ENCODE peak calls at places on chromosomes 3 and 15, in five cellular contexts. F is dorsolateral prefrontal cortex, D is left ventricle myocardium inferior, W is esophagus squamous epithelium, O is Peyer's patch. I is an unnamed sample. For H3K27me3, the result is how much of the 10 kb centered on the place peaks cover.

GRCh38 chr15:68582236-68582635 is 3.4 kb downstream of the CORO2B start:
- DNase-seq in F (no peak), D (no peak), W (no peak), O (no peak), I (no peak)

GRCh38 chr15:40150163-40150925 is 10.5 kb upstream of the BUB1B start:
- DNase-seq in F (peak), D (no peak), W (no peak), O (no peak), I (peak)

GRCh38 chr15:75203908-75204263 is 2.2 kb downstream of the C15orf39 start:
- DNase-seq in F (no peak), D (no peak), W (no peak), O (no peak), I (no peak)

GRCh38 chr15:101148166-101148880 is 103.5 kb downstream of the CHSY1 start:
- DNase-seq in F (no peak), D (no peak), W (no peak), O (no peak), I (peak)

GRCh38 chr3:32046102-32046501 is 60.3 kb upstream of the GPD1L start:
- DNase-seq in F (no peak), D (no peak), W (no peak), O (no peak), I (no peak)

GRCh38 chr3:105598047-105598796 is 231.5 kb downstream of the ALCAM start:
- DNase-seq in F (no peak), D (no peak), W (no peak), O (no peak), I (no peak)

GRCh38 chr3:161484226-161484625 is 12.4 kb upstream of the OTOL1 start:
- DNase-seq in F (no peak), D (no peak), W (no peak), O (no peak), I (no peak)

GRCh38 chr3:141623732-141624131 is 114.4 kb upstream of the RNF7 start:
- DNase-seq in F (no peak), D (no peak), W (no peak), O (no peak), I (no peak)

GRCh38 chr3:64940949-64941348 is 253.1 kb upstream of the ADAMTS9 start:
- DNase-seq in F (no peak), D (no peak), W (no peak), O (no peak), I (no peak)

GRCh38 chr15:60582370-60583036 is 103.6 kb upstream of the ICE2 start:
- DNase-seq in F (no peak), D (no peak), W (no peak), O (no peak), I (no peak)

GRCh38 chr15:95131071-95131683 is 899.8 kb downstream of the MCTP2 start:
- DNase-seq in F (no peak), D (no peak), W (no peak), O (no peak), I (no peak)

GRCh38 chr3:19934098-19934566 is at the start of gene EFHB:
- DNase-seq in F (no peak), D (peak), W (no peak), O (no peak), I (peak)

GRCh38 chr15:76393614-76394013 is 57.0 kb downstream of the ISL2 start:
- DNase-seq in F (no peak), D (no peak), W (no peak), O (no peak), I (no peak)

GRCh38 chr15:32904448-32904847 is 186.6 kb downstream of the GREM1 start:
- DNase-seq in F (no peak), D (no peak), W (no peak), O (no peak), I (no peak)

GRCh38 chr3:161171113-161171512 is 50.0 kb upstream of the NMD3 start:
- DNase-seq in F (no peak), D (peak), W (no peak), O (no peak), I (no peak)

GRCh38 chr3:108086653-108087052 is 4.2 kb downstream of the CD47 start:
- DNase-seq in F (no peak), D (no peak), W (no peak), O (no peak), I (no peak)

GRCh38 chr3:147428396-147429153 is 19.4 kb downstream of the ZIC1 start:
- DNase-seq in F (no peak), D (no peak), W (no peak), O (no peak), I (no peak)

GRCh38 chr15:96409231-96410138 is 79.0 kb downstream of the NR2F2 start:
- DNase-seq in F (no peak), D (no peak), W (no peak), O (no peak), I (peak)

GRCh38 chr15:35206060-35206675 is 121.1 kb upstream of the NANOGP8 start:
- DNase-seq in F (no peak), D (no peak), W (no peak), O (no peak), I (no peak)

GRCh38 chr15:35047528-35047927 is 37.6 kb downstream of the NANOGP8 start:
- DNase-seq in F (no peak), D (no peak), W (no peak), O (no peak), I (no peak)

GRCh38 chr3:54146383-54147239 is 24.3 kb downstream of the CACNA2D3 start:
- DNase-seq in F (peak), D (peak), W (no peak), O (no peak), I (no peak)

GRCh38 chr3:99970198-99970597 is 144.1 kb downstream of the FILIP1L start:
- DNase-seq in F (no peak), D (no peak), W (no peak), O (no peak), I (no peak)

GRCh38 chr3:8619548-8619947 is 25.1 kb downstream of the SSUH2 start:
- DNase-seq in F (no peak), D (no peak), W (no peak), O (no peak), I (no peak)

GRCh38 chr3:46931631-46932441 is 44.7 kb downstream of the CCDC12 start:
- DNase-seq in F (no peak), D (peak), W (no peak), O (peak), I (no peak)

GRCh38 chr3:171457263-171458055 is 2.7 kb downstream of the TNIK start:
- DNase-seq in F (no peak), D (no peak), W (no peak), O (no peak), I (no peak)

GRCh38 chr3:71728632-71729342 is 3.6 kb upstream of the EIF4E3 start:
- DNase-seq in F (peak), D (no peak), W (no peak), O (no peak), I (no peak)

GRCh38 chr3:156010829-156011228 is 109.5 kb upstream of the KCNAB1 start:
- DNase-seq in F (peak), D (no peak), W (no peak), O (no peak), I (no peak)

GRCh38 chr15:48084759-48085420 is 35.9 kb upstream of the SLC24A5 start:
- DNase-seq in F (no peak), D (no peak), W (no peak), O (no peak), I (no peak)

GRCh38 chr3:41026394-41027177 is 172.7 kb upstream of the CTNNB1 start:
- DNase-seq in F (peak), D (peak), W (no peak), O (no peak), I (no peak)

GRCh38 chr3:100865442-100865841 is 127.8 kb downstream of the ABI3BP start:
- DNase-seq in F (no peak), D (no peak), W (no peak), O (no peak), I (no peak)

GRCh38 chr15:64426845-64427465 is 33.4 kb upstream of the ZNF609 start:
- DNase-seq in F (no peak), D (no peak), W (no peak), O (no peak), I (no peak)

GRCh38 chr3:123339302-123339701 is 109.6 kb downstream of the ADCY5 start:
- DNase-seq in F (no peak), D (peak), W (no peak), O (no peak), I (peak)
- H3K27ac ChIP-seq in F (no peak), D (peak), W (no peak), O (no peak), I (no peak)

GRCh38 chr15:52790166-52790708 is at the start of gene ONECUT1:
- DNase-seq in F (no peak), D (peak), W (no peak), O (no peak), I (no peak)

GRCh38 chr15:52791776-52792175 is 1.6 kb upstream of the ONECUT1 start:
- DNase-seq in F (no peak), D (no peak), W (no peak), O (no peak), I (no peak)

GRCh38 chr15:52789601-52790165 is 453 bp downstream of the ONECUT1 start:
- DNase-seq in F (no peak), D (no peak), W (no peak), O (no peak), I (no peak)

GRCh38 chr15:52789008-52789600 is 1.0 kb downstream of the ONECUT1 start:
- DNase-seq in F (no peak), D (no peak), W (no peak), O (no peak), I (peak)

DNA sequence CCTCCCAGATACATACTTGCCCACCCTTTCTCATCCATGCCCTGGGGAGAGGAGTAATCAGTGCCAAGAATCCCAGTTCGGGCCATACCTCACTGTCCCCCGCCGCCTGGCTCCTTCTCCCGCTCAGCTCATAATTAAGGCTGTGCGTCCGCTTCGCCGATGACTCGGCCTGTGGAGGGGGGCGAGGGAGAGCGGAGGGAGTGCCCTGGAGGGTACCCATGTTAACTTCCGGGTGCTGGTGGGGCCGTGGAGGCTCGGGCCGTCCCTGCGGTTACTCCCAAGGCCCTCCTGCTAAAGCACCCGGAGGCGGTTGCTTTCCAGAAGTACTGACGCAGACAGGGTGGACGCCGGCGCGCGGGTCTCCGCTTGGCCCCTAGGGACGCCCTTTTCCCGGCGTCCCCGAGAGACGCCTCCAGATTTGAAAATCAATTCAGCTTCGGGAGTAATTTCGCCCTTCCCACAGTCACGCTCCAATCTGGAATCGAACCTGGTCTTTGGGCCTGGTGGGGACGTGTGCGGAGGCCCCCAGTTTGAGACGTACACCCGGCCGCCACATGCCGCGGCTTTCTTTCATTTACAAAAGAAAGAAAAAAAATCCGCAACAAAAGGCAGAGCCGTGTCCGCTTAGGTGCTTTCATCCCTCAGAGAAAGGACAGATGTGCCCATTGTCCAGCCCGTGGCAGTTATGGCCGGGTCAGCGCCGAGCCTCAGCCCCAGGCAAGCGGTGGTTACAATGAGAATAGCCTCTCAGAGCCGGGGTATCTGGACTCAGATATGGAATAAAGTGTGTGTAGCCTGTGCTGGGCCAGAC is 1.0 kb upstream of the ONECUT1 start:
- DNase-seq in F (no peak), D (no peak), W (no peak), O (no peak), I (no peak)
- H3K27me3 ChIP-seq in F (half or more), D (half or more), W (half or more), O (half or more), I (half or more)

DNA sequence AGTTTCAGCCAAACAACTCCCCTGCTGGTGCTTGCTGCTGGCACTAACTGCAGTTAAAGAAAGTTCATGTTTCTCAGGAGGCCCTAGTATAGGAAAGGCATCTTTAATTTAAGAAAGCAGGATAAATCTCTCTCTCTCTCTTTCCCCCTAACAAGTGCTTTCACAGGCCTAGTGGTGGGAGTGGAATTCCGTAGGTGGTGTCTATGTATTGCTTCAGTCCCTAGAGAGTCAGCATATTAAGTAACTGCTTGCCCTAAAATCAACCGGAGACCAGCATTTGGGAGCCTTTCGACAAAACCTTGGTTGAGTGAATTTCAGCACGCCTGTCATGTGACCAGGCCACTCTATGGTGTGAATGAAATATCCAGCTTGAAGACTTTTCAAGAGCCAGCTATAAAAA is 169.2 kb upstream of the TGFBR2 start:
- DNase-seq in F (peak), D (no peak), W (no peak), O (peak), I (no peak)
- H3K27ac ChIP-seq in F (peak), D (peak), W (peak), O (no peak), I (no peak)

DNA sequence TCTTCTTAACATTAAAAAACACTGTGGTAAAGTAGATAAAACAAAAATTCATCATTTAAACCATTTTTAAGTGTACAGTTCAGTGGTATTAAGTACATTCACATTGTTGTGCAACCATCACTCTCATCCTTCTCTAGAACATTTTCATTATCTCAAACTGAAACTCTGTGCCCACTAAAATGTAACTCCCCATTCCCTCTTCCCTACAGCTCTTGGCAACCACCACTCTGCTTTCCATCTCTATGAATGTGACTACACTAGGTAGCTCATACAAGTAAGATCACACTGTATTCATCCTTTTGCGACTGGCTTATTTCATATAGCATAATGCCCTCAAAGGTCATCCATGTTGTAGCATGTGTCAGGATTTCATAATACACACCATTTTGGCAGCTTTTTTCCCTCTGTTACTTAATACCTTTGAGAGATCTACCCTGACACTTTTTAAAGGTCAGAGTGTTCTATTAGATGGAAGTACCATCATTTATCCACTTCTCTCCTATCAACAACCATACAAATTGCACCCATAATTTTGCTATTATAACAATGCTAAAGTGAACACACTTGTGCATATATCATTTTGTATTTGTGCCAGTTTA is 42.9 kb upstream of the FRMD4B start:
- DNase-seq in F (no peak), D (no peak), W (no peak), O (no peak), I (no peak)
- H3K27me3 ChIP-seq in F (under half), D (under half), W (under half), O (under half), I (under half)

DNA sequence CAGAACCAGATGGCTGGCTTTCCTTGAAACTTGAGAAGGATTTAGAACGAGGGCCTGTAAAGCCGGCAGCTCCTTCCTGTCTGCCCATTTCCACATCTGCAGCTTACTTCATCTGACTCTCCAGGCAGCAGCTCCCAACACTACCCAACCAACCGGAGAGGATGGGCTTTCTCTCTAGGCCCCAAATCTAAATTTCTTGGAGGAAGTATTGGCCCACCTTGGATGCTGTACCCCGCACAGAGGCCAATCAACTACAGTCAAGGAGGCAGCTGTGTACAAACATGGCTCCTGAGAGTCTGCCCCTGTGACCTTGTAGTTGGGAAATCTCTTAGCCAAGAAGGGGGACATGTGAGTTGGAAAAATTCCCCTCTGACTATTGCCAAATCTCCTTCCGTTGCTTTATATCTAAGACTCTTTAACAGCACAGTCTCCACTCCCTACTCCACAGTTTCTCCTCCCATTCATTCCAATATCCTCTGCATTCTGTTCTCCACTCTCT is 8.0 kb upstream of the ACAP2 start:
- DNase-seq in F (no peak), D (no peak), W (no peak), O (no peak), I (no peak)
- H3K27ac ChIP-seq in F (no peak), D (peak), W (peak), O (no peak), I (no peak)

I was measured in RWPE2.